ENCODE peak calls at places on chromosomes 4 and X, in nine cellular contexts. Y is ascending aorta, K is cardiac muscle cell, W is nephron progenitor cell, I is Calu3, S is brain microvascular endothelial cell, D is left ventricle myocardium inferior, T is GM12864, O is H9. A is an unnamed sample.
A peak's percentile ranks its signal among the peaks of the same experiment; 100 is the strongest.

GRCh38 chr4:54513231-54513630 is 144.5 kb upstream of the KIT start:
- DNase-seq in K (peak; percentile 81), O (no peak), T (no peak), D (peak; percentile 26), Y (no peak), W (no peak), I (no peak), S (peak; percentile 91), A (no peak)

GRCh38 chr4:68494688-68495087 is 47.4 kb downstream of the TMPRSS11E start:
- DNase-seq in O (no peak), K (no peak), D (no peak), S (no peak), I (no peak), T (no peak), Y (no peak), W (no peak), A (no peak)

GRCh38 chr4:2871911-2872310 is 28.3 kb downstream of the ADD1 start:
- DNase-seq in Y (no peak), T (no peak), D (no peak), O (no peak), K (no peak), S (no peak), I (no peak), W (no peak), A (no peak)

GRCh38 chr4:163748474-163748873 is 254.0 kb downstream of the TMA16 start:
- DNase-seq in K (no peak), D (no peak), W (no peak), I (peak; percentile 2), T (no peak), O (no peak), Y (no peak), S (peak; percentile 5), A (no peak)

GRCh38 chrX:69324851-69325250 is 159.6 kb upstream of the PJA1 start:
- DNase-seq in K (no peak), D (no peak), W (no peak), T (no peak), O (no peak), Y (no peak), I (peak; percentile 70), S (no peak), A (no peak)

GRCh38 chr4:168859100-168859499 is 151.0 kb downstream of the CBR4 start:
- DNase-seq in D (no peak), Y (no peak), S (no peak), K (no peak), O (no peak), I (no peak), W (no peak), T (no peak), A (no peak)

GRCh38 chr4:183757105-183757504 is 98.0 kb downstream of the TRAPPC11 start:
- DNase-seq in T (no peak), I (no peak), Y (no peak), D (no peak), S (no peak), K (peak; percentile 3), W (no peak), O (no peak), A (no peak)

GRCh38 chrX:35439692-35440091 is 358.4 kb upstream of the MAGEB16 start:
- DNase-seq in K (no peak), W (no peak), Y (no peak), S (no peak), O (no peak), T (no peak), D (no peak), I (peak; percentile 49), A (no peak)

GRCh38 chr4:125187621-125188176 is 127.1 kb upstream of the FAT4 start:
- DNase-seq in D (peak; percentile 19), W (no peak), S (no peak), I (no peak), Y (no peak), K (peak; percentile 6), O (no peak), T (no peak), A (no peak)

GRCh38 chrX:30830544-30830943 is 58.5 kb downstream of the TAB3 start:
- DNase-seq in K (no peak), T (no peak), S (no peak), O (no peak), D (no peak), W (no peak), I (no peak), Y (no peak), A (no peak)

GRCh38 chr4:19256823-19257222 is 994.9 kb upstream of the SLIT2 start:
- DNase-seq in W (no peak), D (no peak), I (no peak), Y (no peak), S (no peak), O (no peak), T (no peak), K (no peak), A (no peak)

GRCh38 chrX:13120017-13120416 is 75.6 kb upstream of the FAM9C start:
- DNase-seq in I (peak; percentile 17), O (no peak), Y (peak; percentile 67), K (peak; percentile 81), W (no peak), S (peak; percentile 93), D (no peak), T (no peak), A (no peak)

GRCh38 chrX:137695405-137695804 is 129.5 kb downstream of the ZIC3 start:
- DNase-seq in K (no peak), D (no peak), I (no peak), S (no peak), T (no peak), O (no peak), Y (no peak), W (no peak), A (no peak)

GRCh38 chr4:52546449-52546848 is 112.7 kb downstream of the USP46 start:
- DNase-seq in Y (no peak), W (no peak), D (no peak), T (no peak), K (peak; percentile 9), I (no peak), O (no peak), S (no peak), A (no peak)

GRCh38 chrX:50204364-50204899 is at the start of gene CCNB3:
- DNase-seq in O (peak; percentile 59), I (peak; percentile 62), W (peak; percentile 61), T (peak; percentile 59), D (peak; percentile 63), Y (peak; percentile 75), K (peak; percentile 85), S (peak; percentile 63), A (peak; percentile 70)
- TF ChIP-seq CTCF in O (peak; percentile 76), I (peak; percentile 69), W (peak; percentile 64), T (peak; percentile 44), D (peak; percentile 70), Y (peak; percentile 30), K (peak; percentile 64), S (peak; percentile 75), A (peak; percentile 61)

GRCh38 chr4:151409470-151410313 is 716 bp downstream of the FHIP1A start:
- DNase-seq in O (peak; percentile 75), D (no peak), W (peak; percentile 66), K (peak; percentile 32), I (peak; percentile 75), T (no peak), S (no peak), Y (no peak), A (no peak)

GRCh38 chr4:151408380-151408629 is 671 bp upstream of the FHIP1A start:
- DNase-seq in S (no peak), I (no peak), W (no peak), K (no peak), Y (no peak), O (no peak), D (no peak), T (no peak), A (no peak)

GRCh38 chr4:151408630-151409469 is at the start of gene FHIP1A:
- DNase-seq in O (peak; percentile 94), S (peak; percentile 57), K (peak; percentile 51), I (peak; percentile 94), D (peak; percentile 62), Y (peak; percentile 85), W (peak; percentile 91), T (peak; percentile 21), A (peak; percentile 45)

GRCh38 chr4:151407018-151407417 is 2.0 kb upstream of the FHIP1A start:
- DNase-seq in D (no peak), I (no peak), K (no peak), O (no peak), Y (no peak), W (no peak), S (no peak), T (no peak), A (no peak)

GRCh38 chr4:151407466-151408379 is 1.3 kb upstream of the FHIP1A start:
- DNase-seq in T (peak; percentile 30), Y (peak; percentile 63), I (peak; percentile 19), K (no peak), O (peak; percentile 53), W (peak; percentile 14), D (peak; percentile 16), S (no peak), A (peak; percentile 63)
- TF ChIP-seq CTCF in T (no peak), Y (no peak), I (no peak), K (no peak), O (no peak), W (no peak), D (no peak), S (no peak), A (no peak)

DNA sequence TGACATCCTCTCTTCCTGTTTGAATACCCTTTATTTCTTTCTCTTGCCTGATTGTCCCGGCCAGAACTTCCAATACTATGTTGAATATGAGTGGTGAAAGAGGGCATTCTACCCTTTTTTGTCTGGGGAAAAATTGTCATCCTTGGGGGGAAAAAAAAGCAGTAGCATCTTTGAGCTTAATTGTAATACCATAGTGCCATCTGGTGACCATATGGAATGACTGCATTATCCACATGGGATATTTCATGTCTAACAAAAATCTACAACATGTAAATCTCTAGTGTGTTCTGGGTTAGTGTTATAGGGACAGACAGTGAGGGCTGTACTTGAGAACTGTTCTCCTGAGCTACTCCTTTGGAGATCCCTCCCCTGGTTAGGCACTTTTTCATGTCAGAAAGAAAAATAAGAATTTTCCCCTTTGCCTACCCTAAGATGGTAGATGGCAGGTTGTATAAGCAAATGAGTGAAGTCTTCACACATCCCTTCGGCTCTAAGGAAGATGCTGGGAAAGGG is 26.0 kb downstream of the CAPN6 start:
- DNase-seq in K (peak; percentile 6), Y (no peak), T (no peak), I (no peak), O (no peak), D (no peak), S (peak; percentile 3), W (no peak), A (no peak)
- TF ChIP-seq CTCF in K (peak; percentile 30), Y (peak; percentile 27), T (peak; percentile 26), I (no peak), O (peak; percentile 82), D (peak; percentile 45), S (peak; percentile 37), W (peak; percentile 60), A (no peak)

DNA sequence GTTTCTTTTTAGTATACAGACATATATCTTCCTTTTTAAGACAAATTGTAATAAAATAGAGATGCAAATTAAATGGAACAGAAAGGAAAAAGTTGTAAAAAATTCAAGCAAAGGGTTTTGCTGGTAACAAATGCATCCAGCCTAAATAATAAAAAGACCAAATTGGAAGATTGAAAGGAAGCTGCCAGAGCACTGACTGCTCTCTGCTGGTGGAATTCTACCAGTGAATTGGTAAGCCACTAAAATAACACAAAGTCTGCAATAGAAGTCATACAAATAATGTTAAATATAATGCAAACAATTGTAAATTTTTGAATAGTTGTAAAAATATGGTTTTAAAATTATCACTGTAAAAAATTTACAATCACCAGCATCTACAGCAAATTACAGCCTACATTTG is 1322.3 kb downstream of the PCDH7 start:
- DNase-seq in S (no peak), Y (no peak), K (no peak), W (no peak), T (no peak), I (no peak), O (no peak), D (no peak), A (no peak)
- TF ChIP-seq CTCF in S (peak; percentile 13), Y (no peak), K (no peak), W (no peak), T (no peak), I (no peak), O (peak; percentile 31), D (no peak), A (no peak)